ENCODE peak calls at places on chromosomes 13 and 19, in eight cellular contexts. Q is substantia nigra; C is stimulated activated CD4-positive, alpha-beta T cell treated with anti-CD3 and anti-CD28 coated beads, TNF-alpha, amount 100 ng/mL, for 48 hours; R is kidney glomerular epithelial cell; J is Caco-2; V is NCI-H2081; Z is endothelial cell of umbilical vein; L is esophagus squamous epithelium. H is an unnamed sample.

GRCh38 chr19:1862424-1863307 is 713 bp downstream of the KLF16 start:
- DNase-seq in Z (no peak), C (peak), L (no peak), R (no peak), J (no peak), V (no peak), Q (no peak), H (no peak)

GRCh38 chr19:912181-913079 is 589 bp downstream of the R3HDM4 start:
- DNase-seq in C (no peak), V (no peak), L (no peak), Q (no peak), J (no peak), Z (no peak), R (no peak), H (no peak)

GRCh38 chr13:109989155-109989554 is 202.8 kb upstream of the IRS2 start:
- DNase-seq in Q (no peak), V (no peak), J (no peak), R (no peak), C (no peak), L (no peak), Z (no peak), H (no peak)

GRCh38 chr19:41872775-41873647 is 4.1 kb upstream of the CD79A start:
- DNase-seq in V (peak), C (no peak), R (peak), L (no peak), Z (peak), Q (peak), J (peak), H (no peak)

GRCh38 chr19:5074418-5074817 is 105.5 kb downstream of the KDM4B start:
- DNase-seq in R (no peak), C (no peak), Q (no peak), L (no peak), V (no peak), J (no peak), Z (no peak), H (peak)

GRCh38 chr13:55244991-55245644 is 1895.6 kb upstream of the PRR20A start:
- DNase-seq in Z (no peak), C (no peak), V (peak), L (no peak), Q (no peak), J (no peak), R (no peak), H (no peak)

GRCh38 chr19:18340990-18341868 is 831 bp downstream of the PGPEP1 start:
- DNase-seq in V (no peak), Z (peak), R (no peak), C (peak), J (peak), Q (no peak), L (no peak), H (peak)

GRCh38 chr19:7513809-7514642 is 1.9 kb upstream of the ZNF358 start:
- DNase-seq in C (no peak), R (no peak), Z (no peak), Q (no peak), L (no peak), J (no peak), V (no peak), H (no peak)

GRCh38 chr13:33639158-33639557 is 178.8 kb upstream of the RFC3 start:
- DNase-seq in R (no peak), V (no peak), L (no peak), C (no peak), Q (no peak), J (peak), Z (no peak), H (no peak)

GRCh38 chr19:8638078-8638619 is 7.7 kb downstream of the NFILZ start:
- DNase-seq in Q (no peak), L (no peak), V (no peak), J (no peak), Z (no peak), C (no peak), R (no peak), H (peak)

GRCh38 chr13:114111577-114111976 is 20.8 kb downstream of the RASA3 start:
- DNase-seq in Z (no peak), C (no peak), R (no peak), V (no peak), Q (no peak), J (peak), L (no peak), H (peak)

GRCh38 chr19:18939922-18940775 is 868 bp downstream of the HOMER3 start:
- DNase-seq in R (peak), L (no peak), Z (peak), V (no peak), Q (peak), C (no peak), J (no peak), H (no peak)

GRCh38 chr19:35742121-35742724 is at the start of gene IGFLR1:
- DNase-seq in R (no peak), Q (no peak), J (no peak), Z (no peak), C (peak), L (no peak), V (no peak), H (no peak)

GRCh38 chr19:38266981-38267597 is 2.7 kb downstream of the SPINT2 start:
- DNase-seq in J (peak), Z (peak), C (no peak), Q (no peak), R (peak), V (no peak), L (no peak), H (no peak)

GRCh38 chr19:10193666-10194499 is 870 bp downstream of the DNMT1 start:
- DNase-seq in R (no peak), Z (peak), L (no peak), J (no peak), Q (no peak), V (no peak), C (peak), H (no peak)

GRCh38 chr19:22784051-22784450 is at the start of gene ZNF99:
- DNase-seq in V (no peak), Q (peak), J (no peak), Z (no peak), L (no peak), C (no peak), R (no peak), H (no peak)

GRCh38 chr13:89294115-89294867 is 1623.1 kb downstream of the SLITRK5 start:
- DNase-seq in C (no peak), V (no peak), Z (no peak), Q (no peak), R (no peak), L (no peak), J (no peak), H (no peak)

GRCh38 chr13:101455863-101456262 is 3.4 kb downstream of the ITGBL1 start:
- DNase-seq in L (no peak), J (no peak), Q (no peak), C (no peak), R (peak), Z (peak), V (no peak), H (no peak)

GRCh38 chr19:19106061-19106551 is 32.2 kb downstream of the TMEM161A start:
- DNase-seq in J (no peak), V (no peak), L (no peak), Q (no peak), Z (no peak), C (no peak), R (no peak), H (no peak)

GRCh38 chr19:4054471-4055208 is 12.1 kb downstream of the ZBTB7A start:
- DNase-seq in V (no peak), J (no peak), C (no peak), Q (no peak), L (no peak), R (no peak), Z (no peak), H (no peak)

GRCh38 chr19:2534374-2535050 is 58.6 kb downstream of the GADD45B start:
- DNase-seq in R (no peak), Z (no peak), C (no peak), J (no peak), V (no peak), Q (no peak), L (no peak), H (no peak)

GRCh38 chr19:1259873-1260748 is 9.0 kb upstream of the CIRBP start:
- DNase-seq in R (no peak), Q (no peak), C (peak), J (no peak), V (no peak), L (no peak), Z (peak), H (peak)

GRCh38 chr13:37540228-37540627 is 58.3 kb downstream of the POSTN start:
- DNase-seq in Q (no peak), L (no peak), C (no peak), Z (no peak), R (no peak), J (no peak), V (no peak), H (no peak)

H was measured in HL-60.